ENCODE peak calls at places on chromosomes 5 and 9, in six cellular contexts. B, W, Z, G, I and M are unnamed samples.

GRCh38 chr5:142387022-142387682 is 62.3 kb upstream of the SPRY4 start:
- DNase-seq in B (no peak), W (no peak), Z (no peak), G (no peak), I (no peak), M (no peak)

GRCh38 chr9:133573791-133574515 is 35.2 kb downstream of the FAM163B start:
- DNase-seq in B (no peak), G (no peak), I (no peak), Z (no peak), W (no peak), M (no peak)

GRCh38 chr5:53406630-53407316 is 73.7 kb upstream of the FST start:
- DNase-seq in Z (no peak), I (no peak), B (no peak), G (no peak), W (no peak), M (no peak)

GRCh38 chr5:132016721-132017250 is 5.3 kb upstream of the ACSL6 start:
- DNase-seq in B (no peak), Z (no peak), G (no peak), W (no peak), I (no peak), M (peak)

GRCh38 chr5:94025788-94026473 is 284.5 kb upstream of the POU5F2 start:
- DNase-seq in W (no peak), G (no peak), B (no peak), Z (no peak), I (no peak), M (no peak)

GRCh38 chr9:95218790-95219189 is 98.7 kb downstream of the FANCC start:
- DNase-seq in I (no peak), B (no peak), Z (no peak), G (no peak), W (no peak), M (no peak)

GRCh38 chr5:1751864-1752822 is 47.5 kb downstream of the MRPL36 start:
- DNase-seq in I (no peak), Z (no peak), G (no peak), B (no peak), W (no peak), M (peak)

GRCh38 chr9:114112325-114112724 is 13.2 kb upstream of the KIF12 start:
- DNase-seq in Z (no peak), B (no peak), G (no peak), I (no peak), W (no peak), M (peak)

GRCh38 chr5:53030828-53031425 is 41.8 kb downstream of the ITGA2 start:
- DNase-seq in W (no peak), I (no peak), G (no peak), Z (no peak), B (no peak), M (no peak)

GRCh38 chr9:33430942-33431341 is 16.5 kb downstream of the AQP3 start:
- DNase-seq in Z (no peak), I (no peak), G (no peak), B (no peak), W (no peak), M (no peak)

GRCh38 chr9:110030632-110031031 is 177.3 kb downstream of the C9orf152 start:
- DNase-seq in B (no peak), I (no peak), G (no peak), W (no peak), Z (no peak), M (no peak)

GRCh38 chr5:141920771-141921170 is 2.9 kb upstream of the DELE1 start:
- DNase-seq in W (no peak), I (no peak), G (no peak), B (no peak), Z (no peak), M (no peak)

GRCh38 chr5:171678631-171679030 is 107.0 kb upstream of the SMIM23 start:
- DNase-seq in G (no peak), Z (no peak), I (no peak), W (no peak), B (no peak), M (no peak)

GRCh38 chr5:98769256-98770157 is 4.0 kb upstream of the RGMB start:
- DNase-seq in B (peak), G (peak), I (peak), Z (peak), W (no peak), M (peak)

GRCh38 chr9:133605446-133605845 is 3.7 kb downstream of the FAM163B start:
- DNase-seq in G (no peak), W (no peak), I (no peak), Z (no peak), B (no peak), M (no peak)

GRCh38 chr9:38358390-38359296 is 33.9 kb upstream of the ALDH1B1 start:
- DNase-seq in B (no peak), G (no peak), I (no peak), W (no peak), Z (no peak), M (peak)

GRCh38 chr5:78550891-78551290 is 97.7 kb downstream of the LHFPL2 start:
- DNase-seq in G (no peak), B (no peak), W (no peak), Z (no peak), I (no peak), M (no peak)

GRCh38 chr9:115164511-115164974 is 46.6 kb upstream of the TNC start:
- DNase-seq in B (no peak), G (no peak), Z (no peak), I (peak), W (no peak), M (no peak)

GRCh38 chr9:38417003-38417965 is 7.0 kb downstream of the IGFBPL1 start:
- DNase-seq in Z (peak), B (peak), G (peak), I (peak), W (no peak), M (peak)

GRCh38 chr5:113189291-113189690 is 212.7 kb downstream of the DCP2 start:
- DNase-seq in I (no peak), W (no peak), G (no peak), B (no peak), Z (no peak), M (no peak)

GRCh38 chr5:79269733-79270166 is 33.8 kb downstream of the JMY start:
- DNase-seq in G (no peak), B (no peak), Z (no peak), W (no peak), I (no peak), M (no peak)

GRCh38 chr5:153099328-153099727 is 391.1 kb upstream of the GRIA1 start:
- DNase-seq in I (no peak), G (no peak), W (no peak), B (no peak), Z (no peak), M (no peak)

GRCh38 chr5:134100283-134101011 is 14.0 kb upstream of the TCF7 start:
- DNase-seq in W (peak), Z (no peak), I (no peak), G (no peak), B (peak), M (peak)

GRCh38 chr5:91598216-91598615 is 215.1 kb upstream of the ARRDC3 start:
- DNase-seq in Z (no peak), W (no peak), I (peak), B (no peak), G (no peak), M (no peak)

GRCh38 chr9:87683751-87684626 is 41.9 kb upstream of the CTSL start:
- DNase-seq in Z (no peak), W (no peak), I (no peak), B (no peak), G (no peak), M (no peak)

GRCh38 chr5:37665889-37666288 is 174.0 kb downstream of the GDNF start:
- DNase-seq in B (no peak), I (no peak), W (no peak), G (no peak), Z (no peak), M (no peak)

GRCh38 chr9:109320338-109320733 is 523 bp downstream of the EPB41L4B start:
- DNase-seq in Z (peak), G (peak), W (no peak), B (no peak), I (peak), M (no peak)